ENCODE peak calls at places on chromosomes 5 and 9, in eight cellular contexts. Y, H, R, S, O, C, I and W are unnamed samples.
A peak's percentile ranks its signal among the peaks of the same experiment; 100 is the strongest.

GRCh38 chr5:43063731-43064171 is 23.6 kb upstream of the ANXA2R start:
- DNase-seq in Y (peak; percentile 62), H (no peak), R (no peak), S (no peak), O (no peak), C (no peak), I (no peak), W (no peak)

GRCh38 chr9:36298566-36298965 is 40.3 kb upstream of the GNE start:
- DNase-seq in Y (no peak), H (no peak), R (no peak), S (no peak), O (no peak), C (no peak), I (no peak), W (no peak)

GRCh38 chr5:38134750-38135330 is 123.5 kb upstream of the EGFLAM start:
- DNase-seq in Y (peak; percentile 14), H (no peak), R (no peak), S (no peak), O (no peak), C (no peak), I (no peak), W (no peak)

GRCh38 chr5:80187274-80187673 is 68.6 kb downstream of the SERINC5 start:
- DNase-seq in Y (no peak), H (no peak), R (no peak), S (no peak), O (no peak), C (no peak), I (no peak), W (no peak)

GRCh38 chr5:52989781-52990530 is 804 bp downstream of the ITGA2 start:
- DNase-seq in Y (peak; percentile 71), H (peak; percentile 4), R (peak; percentile 28), S (peak; percentile 33), O (no peak), C (no peak), I (peak; percentile 45), W (peak; percentile 50)

GRCh38 chr9:135612981-135613910 is 26.1 kb downstream of the GLT6D1 start:
- DNase-seq in Y (no peak), H (no peak), R (no peak), S (no peak), O (no peak), C (no peak), I (no peak), W (no peak)

GRCh38 chr5:131109540-131110255 is 55.4 kb downstream of the HINT1 start:
- DNase-seq in Y (peak; percentile 56), H (no peak), R (peak; percentile 13), S (peak; percentile 63), O (no peak), C (no peak), I (no peak), W (no peak)

GRCh38 chr5:73433272-73433981 is 15.2 kb downstream of the FOXD1 start:
- DNase-seq in Y (no peak), H (no peak), R (no peak), S (no peak), O (no peak), C (no peak), I (no peak), W (no peak)

GRCh38 chr9:124008855-124009834 is 2.4 kb upstream of the LHX2 start:
- DNase-seq in Y (peak; percentile 82), H (no peak), R (no peak), S (no peak), O (no peak), C (no peak), I (no peak), W (no peak)

GRCh38 chr5:115033861-115034260 is 135.8 kb downstream of the TRIM36 start:
- DNase-seq in Y (peak; percentile 68), H (no peak), R (no peak), S (no peak), O (no peak), C (no peak), I (no peak), W (no peak)

DNA sequence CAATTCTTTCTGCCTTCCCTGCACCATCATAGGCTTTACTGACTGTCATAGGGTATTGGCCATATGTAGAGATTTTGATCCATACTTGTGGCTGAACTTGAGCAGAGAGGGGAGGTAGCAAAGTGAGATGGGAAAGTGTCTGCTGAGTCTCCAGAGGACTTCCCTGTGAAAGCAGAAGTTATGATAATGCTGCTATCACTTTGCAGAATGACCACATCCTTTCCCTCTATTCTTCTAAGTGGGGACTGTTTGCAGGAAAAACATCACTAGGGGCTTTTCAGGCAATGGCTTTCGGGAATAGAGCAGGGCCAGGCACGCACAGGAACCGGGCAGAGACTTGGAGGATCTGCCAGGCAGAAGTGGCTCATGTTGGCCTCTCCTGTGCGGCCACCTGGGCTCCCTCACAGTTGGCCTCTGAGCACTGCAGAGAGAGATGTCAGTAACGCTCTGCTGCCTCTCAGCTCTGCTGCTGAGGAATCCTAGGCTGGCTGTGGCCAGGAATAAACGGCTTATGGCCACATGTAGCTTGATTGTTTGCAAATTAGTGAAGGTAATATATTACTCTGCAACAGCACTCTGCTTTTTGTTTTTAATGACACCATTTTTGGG is 214.7 kb downstream of the MAST4 start:
- DNase-seq in Y (no peak), H (no peak), R (no peak), S (no peak), O (no peak), C (no peak), I (no peak), W (no peak)
- H3K4me1 ChIP-seq in Y (peaks cover 21% of the 10 kb centered on the region), H (no peaks in the 10 kb centered on the region), R (no peaks in the 10 kb centered on the region), S (no peaks in the 10 kb centered on the region), O (no peaks in the 10 kb centered on the region), C (peaks cover 3% of the 10 kb centered on the region), I (no peaks in the 10 kb centered on the region), W (peaks cover 7% of the 10 kb centered on the region)

GRCh38 chr5:169302046-169302445 is 1.1 kb upstream of the SLIT3 start:
- DNase-seq in Y (no peak), H (no peak), R (no peak), S (no peak), O (no peak), C (no peak), I (no peak), W (no peak)
- H3K4me3 ChIP-seq in Y (peak overlapping the region; percentile 69), H (no peak overlapping the region), R (no peak overlapping the region), S (no peak overlapping the region), O (peak overlapping the region; percentile 88), C (peak overlapping the region; percentile 70), I (no peak overlapping the region), W (peak overlapping the region; percentile 55)

DNA sequence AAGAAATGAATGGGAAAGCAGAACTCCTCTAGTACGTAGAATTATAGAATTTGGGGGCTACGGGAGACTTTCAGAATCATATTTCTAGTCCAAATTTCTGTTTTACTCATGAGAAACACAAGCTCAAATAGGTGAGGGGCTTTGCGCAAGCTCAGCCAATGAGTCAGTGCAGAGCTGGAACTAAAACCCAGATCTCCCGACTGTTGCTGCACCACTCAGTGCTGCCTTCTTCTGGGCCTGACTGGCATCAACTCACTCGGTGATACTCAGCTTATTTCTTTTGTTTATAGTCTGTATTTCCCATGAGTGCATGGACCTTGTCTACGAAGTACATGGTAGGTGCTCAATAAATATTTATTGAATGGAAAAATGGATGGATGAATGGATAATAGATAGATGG is 280.2 kb downstream of the CDK5RAP2 start:
- DNase-seq in Y (peak; percentile 45), H (no peak), R (no peak), S (no peak), O (no peak), C (no peak), I (no peak), W (no peak)
- H3K4me1 ChIP-seq in Y (no peaks in the 10 kb centered on the region), H (no peaks in the 10 kb centered on the region), R (no peaks in the 10 kb centered on the region), S (no peaks in the 10 kb centered on the region), O (no peaks in the 10 kb centered on the region), C (no peaks in the 10 kb centered on the region), I (no peaks in the 10 kb centered on the region), W (no peaks in the 10 kb centered on the region)

GRCh38 chr5:141915881-141916336 is 7.8 kb upstream of the DELE1 start:
- DNase-seq in Y (peak; percentile 76), H (no peak), R (no peak), S (no peak), O (no peak), C (no peak), I (no peak), W (no peak)

GRCh38 chr5:141916522-141916921 is 7.1 kb upstream of the DELE1 start:
- DNase-seq in Y (no peak), H (no peak), R (no peak), S (no peak), O (no peak), C (no peak), I (no peak), W (no peak)

GRCh38 chr5:141914797-141915196 is 8.9 kb upstream of the DELE1 start:
- DNase-seq in Y (no peak), H (no peak), R (no peak), S (no peak), O (no peak), C (no peak), I (no peak), W (no peak)

GRCh38 chr5:141913560-141913959 is 10.1 kb upstream of the DELE1 start:
- DNase-seq in Y (peak; percentile 61), H (no peak), R (no peak), S (no peak), O (no peak), C (no peak), I (no peak), W (no peak)

GRCh38 chr5:141914154-141914743 is 9.4 kb upstream of the DELE1 start:
- DNase-seq in Y (peak; percentile 85), H (no peak), R (peak; percentile 14), S (peak; percentile 9), O (peak; percentile 19), C (no peak), I (peak; percentile 67), W (peak; percentile 79)
- H3K4me3 ChIP-seq in Y (peak overlapping the region; percentile 57), H (peak overlapping the region; percentile 20), R (peak overlapping the region; percentile 37), S (peak overlapping the region; percentile 7), O (peak overlapping the region; percentile 61), C (peak overlapping the region; percentile 71), I (peak overlapping the region; percentile 32), W (peak overlapping the region; percentile 51)